ENCODE peak calls at places on chromosomes 2 and 18, in eight cellular contexts. S, E, F, Y, M, K, U and A are unnamed samples.

GRCh38 chr2:393711-394696 is 106.1 kb upstream of the ALKAL2 start:
- DNase-seq in S (no peak), E (no peak), F (peak; percentile 50), Y (no peak), M (peak; percentile 30), K (peak; percentile 1), U (no peak), A (peak; percentile 90)

GRCh38 chr2:240346015-240346752 is 89.3 kb upstream of the GPC1 start:
- DNase-seq in S (no peak), E (no peak), F (no peak), Y (no peak), M (no peak), K (no peak), U (no peak), A (no peak)

GRCh38 chr18:8337216-8337615 is 272.0 kb upstream of the RAB12 start:
- DNase-seq in S (no peak), E (no peak), F (no peak), Y (no peak), M (no peak), K (no peak), U (no peak), A (no peak)

GRCh38 chr2:164644036-164644700 is 22.9 kb upstream of the GRB14 start:
- DNase-seq in S (no peak), E (no peak), F (no peak), Y (no peak), M (no peak), K (peak; percentile 19), U (no peak), A (peak; percentile 66)

GRCh38 chr2:108182489-108182888 is 57.3 kb upstream of the SULT1C3 start:
- DNase-seq in S (no peak), E (peak; percentile 6), F (no peak), Y (no peak), M (no peak), K (no peak), U (no peak), A (no peak)

GRCh38 chr2:70710276-70710675 is 57.7 kb downstream of the ADD2 start:
- DNase-seq in S (no peak), E (no peak), F (no peak), Y (no peak), M (no peak), K (no peak), U (no peak), A (no peak)

GRCh38 chr2:237227190-237227988 is 141.7 kb downstream of the COPS8 start:
- DNase-seq in S (peak; percentile 87), E (peak; percentile 92), F (no peak), Y (no peak), M (peak; percentile 1), K (peak; percentile 87), U (peak; percentile 71), A (peak; percentile 97)

GRCh38 chr2:7375901-7376300 is 458.7 kb downstream of the RNF144A start:
- DNase-seq in S (no peak), E (no peak), F (no peak), Y (no peak), M (no peak), K (no peak), U (no peak), A (no peak)

GRCh38 chr2:182891611-182892010 is 25.2 kb upstream of the FRZB start:
- DNase-seq in S (no peak), E (no peak), F (no peak), Y (no peak), M (no peak), K (no peak), U (no peak), A (no peak)

GRCh38 chr18:7872569-7872968 is 305.5 kb downstream of the PTPRM start:
- DNase-seq in S (peak; percentile 46), E (peak; percentile 41), F (no peak), Y (no peak), M (no peak), K (peak; percentile 34), U (no peak), A (no peak)

GRCh38 chr2:69114534-69114933 is 101.6 kb downstream of the ANTXR1 start:
- DNase-seq in S (no peak), E (no peak), F (no peak), Y (no peak), M (no peak), K (no peak), U (no peak), A (no peak)

GRCh38 chr2:33268246-33268831 is 208.1 kb upstream of the RASGRP3 start:
- DNase-seq in S (peak; percentile 62), E (peak; percentile 47), F (no peak), Y (no peak), M (no peak), K (no peak), U (no peak), A (no peak)

GRCh38 chr2:160651416-160652200 is 158.0 kb upstream of the RBMS1 start:
- DNase-seq in S (peak; percentile 60), E (peak; percentile 63), F (no peak), Y (no peak), M (no peak), K (no peak), U (no peak), A (no peak)

GRCh38 chr2:158467248-158467647 is 10.5 kb downstream of the PKP4 start:
- DNase-seq in S (no peak), E (no peak), F (no peak), Y (no peak), M (no peak), K (no peak), U (no peak), A (no peak)

GRCh38 chr2:120313695-120314615 is 32.0 kb upstream of the INHBB start:
- DNase-seq in S (no peak), E (no peak), F (no peak), Y (no peak), M (no peak), K (no peak), U (no peak), A (no peak)

GRCh38 chr18:7447629-7448028 is 119.5 kb upstream of the PTPRM start:
- DNase-seq in S (no peak), E (no peak), F (no peak), Y (no peak), M (no peak), K (no peak), U (no peak), A (no peak)

GRCh38 chr2:124032799-124033198 is 7.7 kb downstream of the CNTNAP5 start:
- DNase-seq in S (no peak), E (no peak), F (no peak), Y (no peak), M (no peak), K (no peak), U (no peak), A (no peak)

GRCh38 chr2:50401772-50402653 is 629.9 kb downstream of the NRXN1 start:
- DNase-seq in S (peak; percentile 66), E (peak; percentile 73), F (peak; percentile 25), Y (peak; percentile 25), M (no peak), K (no peak), U (no peak), A (peak; percentile 9)

GRCh38 chr2:58135861-58136260 is 89.3 kb downstream of the VRK2 start:
- DNase-seq in S (no peak), E (no peak), F (no peak), Y (no peak), M (no peak), K (no peak), U (no peak), A (no peak)